ENCODE peak calls at places on chromosomes 5 and 9, in five cellular contexts. Q is HepG2, R is K562, T is SK-N-SH, V is GM12878. D is an unnamed sample.

GRCh38 chr9:108286807-108287206 is 569.0 kb downstream of the ACTL7B start:
- DNase-seq in Q (no peak), R (no peak), T (no peak), V (no peak), D (no peak)

GRCh38 chr9:76618762-76619161 is 145.5 kb upstream of the PCA3 start:
- DNase-seq in Q (no peak), R (no peak), V (no peak), T (no peak), D (no peak)

GRCh38 chr9:93471135-93471534 is 17.8 kb upstream of the FAM120AOS start:
- DNase-seq in R (no peak), T (no peak), V (no peak), Q (no peak), D (no peak)

GRCh38 chr5:167513383-167513782 is 778.1 kb upstream of the WWC1 start:
- DNase-seq in T (peak), V (no peak), Q (no peak), R (no peak), D (no peak)

GRCh38 chr9:112074250-112075008 is 100.7 kb downstream of the SUSD1 start:
- DNase-seq in R (peak), Q (peak), T (peak), V (peak), D (peak)

GRCh38 chr9:113956901-113957777 is 81.0 kb downstream of the ZNF618 start:
- DNase-seq in V (no peak), R (no peak), Q (no peak), T (no peak), D (no peak)

GRCh38 chr5:1255081-1255561 is 29.9 kb downstream of the SLC6A18 start:
- DNase-seq in Q (no peak), R (no peak), V (no peak), T (no peak), D (peak)

GRCh38 chr9:72983512-72984021 is 30.7 kb upstream of the ALDH1A1 start:
- DNase-seq in R (no peak), T (no peak), V (no peak), Q (peak), D (no peak)

GRCh38 chr9:81885586-81885985 is 42.6 kb upstream of the SPATA31D4 start:
- DNase-seq in Q (no peak), T (no peak), R (no peak), V (no peak), D (no peak)

GRCh38 chr5:75734913-75735789 is 17.9 kb upstream of the POC5 start:
- DNase-seq in V (peak), R (peak), Q (peak), T (peak), D (peak)

GRCh38 chr9:109883623-109884022 is 103.6 kb downstream of the PALM2AKAP2 start:
- DNase-seq in V (no peak), Q (no peak), T (no peak), R (no peak), D (no peak)

GRCh38 chr5:168288349-168289245 is 2.8 kb upstream of the WWC1 start:
- DNase-seq in R (no peak), V (no peak), Q (peak), T (no peak), D (no peak)

GRCh38 chr9:93136011-93136440 is 2.0 kb upstream of the NINJ1 start:
- DNase-seq in T (no peak), Q (no peak), V (no peak), R (no peak), D (no peak)

GRCh38 chr5:103847060-103847459 is 284.5 kb upstream of the NUDT12 start:
- DNase-seq in Q (no peak), T (no peak), V (no peak), R (no peak), D (no peak)

GRCh38 chr9:37903581-37903830 is 421 bp downstream of the SLC25A51 start:
- DNase-seq in V (no peak), Q (no peak), R (no peak), T (no peak), D (peak)

GRCh38 chr5:153425914-153426313 is 64.6 kb upstream of the GRIA1 start:
- DNase-seq in R (no peak), T (no peak), Q (no peak), V (no peak), D (no peak)

GRCh38 chr5:96868603-96869371 is 7.5 kb upstream of the ERAP2 start:
- DNase-seq in V (no peak), R (peak), T (peak), Q (peak), D (peak)

GRCh38 chr9:116483622-116484482 is 203.3 kb upstream of the TRIM32 start:
- DNase-seq in Q (no peak), T (no peak), R (no peak), V (no peak), D (no peak)

GRCh38 chr5:44536650-44537260 is 147.5 kb upstream of the FGF10 start:
- DNase-seq in R (peak), V (no peak), T (peak), Q (peak), D (peak)

GRCh38 chr9:14205463-14205862 is 108.5 kb downstream of the NFIB start:
- DNase-seq in Q (no peak), V (no peak), T (no peak), R (no peak), D (no peak)

GRCh38 chr9:81389569-81389993 is 299.8 kb downstream of the TLE1 start:
- DNase-seq in T (no peak), R (no peak), Q (peak), V (no peak), D (no peak)

GRCh38 chr5:122499617-122500016 is 187.6 kb downstream of the SNCAIP start:
- DNase-seq in Q (no peak), T (no peak), V (no peak), R (no peak), D (no peak)

GRCh38 chr5:122498163-122498562 is 186.1 kb downstream of the SNCAIP start:
- DNase-seq in V (no peak), T (peak), R (no peak), Q (no peak), D (no peak)

GRCh38 chr5:122501087-122501435 is 189.0 kb downstream of the SNCAIP start:
- DNase-seq in T (no peak), V (no peak), Q (no peak), R (no peak), D (no peak)

DNA sequence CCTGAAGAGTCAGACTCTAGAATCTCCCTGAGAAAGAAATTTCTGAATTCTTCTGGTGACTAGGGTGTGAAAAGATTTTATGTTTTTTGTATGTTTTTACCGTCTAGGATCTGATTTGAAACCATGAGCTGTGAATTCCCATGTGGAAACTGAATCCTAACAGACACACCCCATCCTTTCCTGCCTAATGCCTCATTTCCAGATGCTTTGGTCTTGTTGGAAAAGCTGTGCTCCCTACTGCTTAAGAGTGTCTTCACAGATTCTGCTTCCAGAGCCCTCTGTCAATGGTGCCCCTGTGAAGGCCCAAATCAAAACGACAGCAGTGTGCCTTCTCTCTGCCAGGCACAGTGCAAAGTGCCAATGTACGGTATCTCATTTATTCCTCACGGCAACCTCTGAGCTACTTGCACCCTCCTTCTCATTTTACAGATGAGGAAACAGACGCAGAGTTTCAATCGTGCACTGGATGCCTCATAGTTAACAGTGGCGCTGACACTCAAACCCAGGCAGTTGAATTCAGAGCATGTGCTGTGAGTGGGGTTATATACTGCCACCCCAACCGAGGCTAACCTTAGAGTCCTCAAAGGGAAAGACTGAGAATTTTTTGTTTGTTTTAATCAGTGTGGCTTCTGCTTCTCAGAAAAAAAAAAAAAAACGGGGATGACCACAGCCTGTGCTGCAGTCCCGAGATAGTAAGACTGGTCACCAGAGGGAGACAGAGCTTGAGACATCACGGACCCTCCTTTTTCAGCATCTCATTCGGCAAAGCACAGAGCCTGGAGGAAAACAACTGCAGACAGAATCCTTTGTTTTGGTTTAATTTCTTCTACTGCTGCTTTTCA is 188.4 kb downstream of the SNCAIP start:
- DNase-seq in T (peak), Q (peak), V (no peak), R (peak), D (no peak)
- TF ChIP-seq GABPA in T (no peak), Q (no peak), V (no peak), R (no peak), D (no peak)

GRCh38 chr9:136656339-136656738 is 6.4 kb upstream of the EGFL7 start:
- DNase-seq in T (no peak), R (no peak), Q (no peak), V (no peak), D (no peak)

GRCh38 chr9:136653323-136654064 is 9.2 kb upstream of the EGFL7 start:
- DNase-seq in Q (no peak), T (no peak), R (no peak), V (no peak), D (no peak)

GRCh38 chr9:136655244-136656225 is 7.2 kb upstream of the EGFL7 start:
- DNase-seq in Q (no peak), R (no peak), T (no peak), V (no peak), D (no peak)

GRCh38 chr9:136656795-136657611 is 5.7 kb upstream of the EGFL7 start:
- DNase-seq in V (no peak), Q (no peak), R (no peak), T (no peak), D (no peak)

DNA sequence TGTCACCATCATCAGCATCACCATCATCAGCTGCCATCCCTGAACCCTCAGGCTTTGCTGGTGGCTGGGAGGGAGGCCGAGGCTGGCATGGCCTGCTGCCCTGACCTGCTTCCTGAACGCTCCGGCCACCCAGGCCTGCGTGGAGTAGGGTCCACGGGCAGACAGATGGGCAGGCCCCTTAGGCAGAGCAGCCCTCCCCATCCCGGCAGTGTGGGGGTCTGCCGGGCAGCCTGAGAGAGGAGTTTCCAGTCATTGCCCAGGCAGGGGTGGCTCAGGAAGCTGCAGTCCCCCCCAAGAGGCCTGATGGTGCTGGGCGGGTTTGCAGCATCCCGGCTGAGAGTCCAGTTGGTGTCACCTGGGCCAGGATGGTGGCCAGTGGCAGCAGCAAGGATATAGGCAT is 7.9 kb upstream of the EGFL7 start:
- DNase-seq in V (no peak), T (no peak), Q (no peak), R (no peak), D (no peak)
- H3K27ac ChIP-seq in V (no peak), T (no peak), Q (no peak), R (no peak), D (no peak)

GRCh38 chr5:87195104-87195581 is 72.5 kb upstream of the RASA1 start:
- DNase-seq in Q (no peak), R (no peak), T (no peak), V (peak), D (no peak)
- TF ChIP-seq GABPA in Q (no peak), R (no peak), T (no peak), V (no peak), D (no peak)

GRCh38 chr9:121732886-121733285 is 81.5 kb downstream of the DAB2IP start:
- DNase-seq in Q (no peak), R (no peak), T (no peak), V (no peak), D (no peak)

GRCh38 chr9:121731090-121731489 is 79.7 kb downstream of the DAB2IP start:
- DNase-seq in T (no peak), Q (no peak), R (no peak), V (no peak), D (no peak)

GRCh38 chr9:121730188-121730587 is 78.8 kb downstream of the DAB2IP start:
- DNase-seq in V (no peak), Q (no peak), R (no peak), T (no peak), D (no peak)

GRCh38 chr9:121732383-121732782 is 80.9 kb downstream of the DAB2IP start:
- DNase-seq in V (no peak), Q (no peak), R (no peak), T (no peak), D (no peak)

DNA sequence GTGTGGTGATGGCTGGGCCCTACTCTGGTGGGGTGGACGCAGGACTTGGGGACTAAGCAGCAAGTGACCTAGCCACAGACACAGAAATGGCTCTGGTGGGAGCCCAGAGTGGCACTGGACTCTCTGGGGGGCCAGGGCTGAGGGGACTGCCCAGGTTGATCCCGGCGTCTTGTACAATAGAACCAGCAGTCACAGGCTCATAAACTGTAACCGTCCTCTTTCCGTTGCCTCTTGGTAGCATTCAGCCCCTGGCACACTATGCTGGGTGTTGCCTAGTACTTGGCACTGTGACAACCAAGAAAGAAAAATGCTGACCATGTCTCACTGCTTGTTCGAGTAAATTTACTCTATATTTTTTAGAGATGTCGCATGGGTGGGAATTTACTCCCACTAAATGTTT is 80.5 kb downstream of the DAB2IP start:
- DNase-seq in V (no peak), Q (no peak), T (no peak), R (no peak), D (no peak)
- H3K27ac ChIP-seq in V (no peak), Q (no peak), T (no peak), R (no peak), D (no peak)

DNA sequence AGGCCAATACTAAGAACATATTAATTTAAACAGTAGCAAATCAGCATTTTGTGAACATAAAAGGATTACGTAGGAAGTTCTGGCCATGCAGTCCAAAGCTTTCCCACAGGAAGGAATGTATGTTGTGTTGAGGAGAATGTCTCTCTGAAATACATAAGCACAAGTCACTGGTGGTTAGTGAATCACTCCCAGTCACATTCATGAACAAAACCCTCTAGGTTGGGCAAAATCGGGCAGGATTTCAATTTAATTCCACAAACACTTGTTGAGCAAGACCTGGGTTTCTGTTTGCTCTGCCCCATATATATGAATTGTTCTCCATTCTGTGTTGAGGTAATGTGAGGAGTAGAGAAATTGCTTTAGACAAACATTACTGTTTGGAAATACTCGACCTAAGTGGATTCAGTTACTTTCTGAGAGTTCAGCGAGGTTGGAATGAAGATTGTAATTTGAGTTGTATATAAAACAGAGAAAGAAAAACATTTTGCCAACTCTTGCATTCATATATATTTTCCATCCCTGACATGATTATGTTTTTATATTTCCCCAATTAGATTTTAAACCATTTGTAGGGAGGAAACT is 127.6 kb upstream of the RPS23 start:
- DNase-seq in Q (peak), R (no peak), V (no peak), T (no peak), D (no peak)
- TF ChIP-seq GABPA in Q (no peak), R (no peak), V (no peak), T (no peak), D (no peak)

DNA sequence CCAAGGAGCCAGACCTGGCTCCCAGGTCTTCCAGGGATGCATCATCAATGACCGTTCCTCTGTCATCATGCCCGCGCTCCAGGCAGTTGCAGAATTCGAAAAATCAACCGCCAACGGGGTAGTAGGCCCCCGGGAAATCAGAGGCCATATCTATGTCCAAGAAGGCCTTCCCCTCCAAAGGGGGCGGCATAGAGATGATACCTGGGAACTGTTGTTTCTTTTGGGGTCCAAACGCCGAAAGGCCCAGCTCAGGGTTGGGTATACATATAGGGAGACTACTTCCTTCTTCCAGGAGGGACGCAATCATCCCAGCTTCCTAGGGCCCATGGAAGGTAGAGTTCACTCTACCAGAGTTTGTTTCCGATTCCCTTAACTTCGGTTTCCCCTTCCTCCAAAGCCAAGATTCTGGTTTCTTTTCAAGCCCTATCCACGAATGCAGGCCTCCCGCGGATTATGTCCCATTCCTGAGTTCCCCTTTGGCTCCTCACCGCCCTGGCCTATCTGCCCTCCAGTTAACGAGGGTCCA is 754 bp downstream of the DCAF12 start:
- DNase-seq in Q (peak), V (no peak), R (peak), T (peak), D (no peak)
- H3K27ac ChIP-seq in Q (peak), V (peak), R (peak), T (peak), D (peak)

GRCh38 chr5:98111686-98112085 is 661.8 kb upstream of the RGMB start:
- DNase-seq in Q (no peak), R (no peak), T (no peak), V (no peak), D (no peak)
- TF ChIP-seq GABPA in Q (no peak), R (no peak), T (no peak), V (no peak), D (no peak)

GRCh38 chr9:4235951-4236804 is 63.7 kb downstream of the GLIS3 start:
- DNase-seq in Q (peak), R (no peak), T (no peak), V (no peak), D (no peak)
- H3K27ac ChIP-seq in Q (no peak), R (no peak), T (peak), V (no peak), D (no peak)

GRCh38 chr5:130023604-130024003 is 119.3 kb downstream of the CHSY3 start:
- DNase-seq in Q (no peak), R (no peak), T (no peak), V (no peak), D (no peak)

GRCh38 chr5:130021000-130021399 is 116.7 kb downstream of the CHSY3 start:
- DNase-seq in R (no peak), Q (no peak), V (no peak), T (no peak), D (no peak)

GRCh38 chr5:130024006-130024405 is 119.7 kb downstream of the CHSY3 start:
- DNase-seq in T (no peak), Q (no peak), V (no peak), R (no peak), D (no peak)
- TF ChIP-seq GABPA in T (no peak), Q (no peak), V (no peak), R (no peak), D (no peak)